ENCODE peak calls at places on chromosome 11, in six cellular contexts. J is body of pancreas; G is GOT3; Y is stimulated activated CD8-positive, alpha-beta memory T cell treated with anti-CD3 and anti-CD28 coated beads, Interleukin-4, amount 100 ng/mL, for 48 hours; D is OCI-LY7; V is left ventricle myocardium inferior. M is an unnamed sample.

GRCh38 chr11:110531056-110531756 is 101.5 kb downstream of the FDX1 start:
- DNase-seq in D (no peak), V (no peak), Y (no peak), G (no peak), J (no peak), M (no peak)

GRCh38 chr11:73258104-73258684 is 13.9 kb upstream of the P2RY6 start:
- DNase-seq in J (no peak), G (no peak), V (no peak), Y (no peak), D (no peak), M (no peak)

GRCh38 chr11:61747389-61748285 is 4.8 kb upstream of the MYRF start:
- DNase-seq in J (peak), G (no peak), V (peak), D (peak), Y (peak), M (peak)

GRCh38 chr11:17805873-17806272 is 71.3 kb downstream of the KCNC1 start:
- DNase-seq in Y (no peak), D (no peak), V (no peak), J (no peak), G (no peak), M (no peak)

GRCh38 chr11:70525466-70525865 is 127.1 kb downstream of the CTTN start:
- DNase-seq in V (no peak), Y (no peak), G (no peak), J (no peak), D (no peak), M (no peak)

GRCh38 chr11:68002575-68002942 is 1.3 kb downstream of the UNC93B1 start:
- DNase-seq in Y (no peak), J (no peak), V (no peak), G (no peak), D (peak), M (peak)

GRCh38 chr11:101759771-101760450 is 154.9 kb upstream of the CEP126 start:
- DNase-seq in V (no peak), J (no peak), G (no peak), Y (no peak), D (no peak), M (no peak)

GRCh38 chr11:63802637-63803414 is 10.4 kb upstream of the SPINDOC start:
- DNase-seq in Y (no peak), G (no peak), V (no peak), D (no peak), J (no peak), M (no peak)

GRCh38 chr11:79100093-79100704 is 340.6 kb downstream of the TENM4 start:
- DNase-seq in G (no peak), Y (peak), J (peak), D (peak), V (no peak), M (peak)